ENCODE peak calls at places on chromosomes 5 and 9, in six cellular contexts. B is CD4-positive, CD25-positive, alpha-beta regulatory T cell; Z is MM.1S; Y is tibial nerve; J is sigmoid colon; X is CD8-positive, alpha-beta memory T cell. D is an unnamed sample. For H3K36me3, the result is how much of the 10 kb centered on the place peaks cover.

GRCh38 chr9:8417341-8417740 is 617.8 kb upstream of the DMAC1 start:
- DNase-seq in B (no peak), Z (no peak), Y (no peak), J (no peak), X (no peak), D (no peak)

GRCh38 chr9:120924698-120925534 is 1.7 kb downstream of the TRAF1 start:
- DNase-seq in B (peak), Z (no peak), Y (no peak), J (peak), X (peak), D (no peak)

GRCh38 chr5:82549263-82549662 is 271.1 kb upstream of the RPS23 start:
- DNase-seq in B (no peak), Z (no peak), Y (no peak), J (no peak), X (no peak), D (no peak)

GRCh38 chr9:114418053-114418452 is 30.3 kb upstream of the AKNA start:
- DNase-seq in B (no peak), Z (no peak), Y (no peak), J (no peak), X (no peak), D (no peak)

GRCh38 chr5:96517294-96517693 is 84.2 kb upstream of the PCSK1 start:
- DNase-seq in B (no peak), Z (no peak), Y (no peak), J (no peak), X (no peak), D (no peak)

GRCh38 chr9:23524607-23525155 is 301.4 kb downstream of the ELAVL2 start:
- DNase-seq in B (no peak), Z (no peak), Y (no peak), J (no peak), X (no peak), D (no peak)

GRCh38 chr5:107633171-107633901 is 37.4 kb downstream of the EFNA5 start:
- DNase-seq in B (no peak), Z (no peak), Y (no peak), J (no peak), X (no peak), D (no peak)

GRCh38 chr9:103483471-103484096 is 488.5 kb downstream of the CYLC2 start:
- DNase-seq in B (no peak), Z (no peak), Y (no peak), J (no peak), X (no peak), D (peak)

GRCh38 chr5:44318883-44319282 is 70.3 kb downstream of the FGF10 start:
- DNase-seq in B (no peak), Z (no peak), Y (no peak), J (no peak), X (no peak), D (no peak)

GRCh38 chr5:131322926-131323325 is 59.1 kb downstream of the CDC42SE2 start:
- DNase-seq in B (no peak), Z (no peak), Y (no peak), J (no peak), X (no peak), D (no peak)

GRCh38 chr9:110969971-110970381 is 68.3 kb downstream of the LPAR1 start:
- DNase-seq in B (no peak), Z (no peak), Y (no peak), J (no peak), X (no peak), D (no peak)

GRCh38 chr5:71013575-71013974 is 11.6 kb downstream of the NAIP start:
- DNase-seq in B (no peak), Z (no peak), Y (no peak), J (no peak), X (no peak), D (no peak)

GRCh38 chr9:136644593-136645342 is 17.9 kb upstream of the EGFL7 start:
- DNase-seq in B (no peak), Z (peak), Y (peak), J (peak), X (peak), D (peak)

GRCh38 chr5:1792842-1793266 is 6.8 kb downstream of the MRPL36 start:
- DNase-seq in B (peak), Z (peak), Y (no peak), J (peak), X (peak), D (peak)

GRCh38 chr9:133558191-133559126 is 24.0 kb downstream of the ADAMTSL2 start:
- DNase-seq in B (no peak), Z (peak), Y (no peak), J (no peak), X (peak), D (no peak)

GRCh38 chr5:39376293-39376714 is 12.0 kb upstream of the C9 start:
- DNase-seq in B (peak), Z (peak), Y (peak), J (no peak), X (peak), D (no peak)

GRCh38 chr5:108003178-108003577 is 332.4 kb upstream of the EFNA5 start:
- DNase-seq in B (peak), Z (peak), Y (no peak), J (no peak), X (peak), D (no peak)

GRCh38 chr5:62385816-62386400 is 17.8 kb downstream of the DIMT1 start:
- DNase-seq in B (no peak), Z (no peak), Y (no peak), J (no peak), X (no peak), D (no peak)

GRCh38 chr9:89592201-89592815 is 12.5 kb upstream of the GADD45G start:
- DNase-seq in B (no peak), Z (no peak), Y (no peak), J (no peak), X (no peak), D (no peak)

GRCh38 chr9:127751269-127752054 is 16.4 kb upstream of the TOR2A start:
- DNase-seq in B (no peak), Z (no peak), Y (no peak), J (no peak), X (no peak), D (peak)

GRCh38 chr5:43619380-43619779 is 16.4 kb downstream of the NNT start:
- DNase-seq in B (no peak), Z (no peak), Y (no peak), J (no peak), X (no peak), D (no peak)

GRCh38 chr5:13910637-13911288 is 33.7 kb downstream of the DNAH5 start:
- DNase-seq in B (no peak), Z (no peak), Y (no peak), J (no peak), X (no peak), D (no peak)

GRCh38 chr5:160166069-160166972 is 47.1 kb upstream of the PWWP2A start:
- DNase-seq in B (no peak), Z (no peak), Y (no peak), J (no peak), X (no peak), D (no peak)

GRCh38 chr5:113764382-113764781 is 250.9 kb downstream of the YTHDC2 start:
- DNase-seq in B (no peak), Z (no peak), Y (no peak), J (no peak), X (no peak), D (no peak)

GRCh38 chr5:172659909-172660628 is 19.0 kb downstream of the NEURL1B start:
- DNase-seq in B (no peak), Z (no peak), Y (peak), J (peak), X (no peak), D (peak)

GRCh38 chr5:60415443-60415842 is 284.5 kb downstream of the DEPDC1B start:
- DNase-seq in B (no peak), Z (no peak), Y (no peak), J (no peak), X (no peak), D (no peak)

GRCh38 chr9:127942152-127943010 is 4.7 kb upstream of the DPM2 start:
- DNase-seq in B (peak), Z (peak), Y (no peak), J (peak), X (peak), D (peak)

GRCh38 chr5:177035982-177036381 is 13.5 kb downstream of the ZNF346 start:
- DNase-seq in B (no peak), Z (no peak), Y (no peak), J (no peak), X (no peak), D (no peak)
- H3K36me3 ChIP-seq in B (under half), Z (under half), Y (under half), J (under half), X (under half), D (under half)

GRCh38 chr5:102857090-102857818 is 102.1 kb downstream of the PAM start:
- DNase-seq in B (no peak), Z (no peak), Y (no peak), J (peak), X (no peak), D (peak)

GRCh38 chr5:102856374-102856748 is 101.3 kb downstream of the PAM start:
- DNase-seq in B (no peak), Z (no peak), Y (no peak), J (no peak), X (no peak), D (no peak)

GRCh38 chr5:102858221-102858620 is 103.1 kb downstream of the PAM start:
- DNase-seq in B (no peak), Z (no peak), Y (no peak), J (no peak), X (no peak), D (no peak)

GRCh38 chr5:102853680-102854079 is 98.6 kb downstream of the PAM start:
- DNase-seq in B (no peak), Z (no peak), Y (no peak), J (no peak), X (peak), D (no peak)

GRCh38 chr5:102855684-102856373 is 100.7 kb downstream of the PAM start:
- DNase-seq in B (no peak), Z (no peak), Y (no peak), J (no peak), X (peak), D (no peak)
- H3K4me3 ChIP-seq in B (no peak), Z (no peak), Y (no peak), J (no peak), X (no peak), D (no peak)

GRCh38 chr5:157734466-157734865 is 3.2 kb downstream of the THG1L start:
- DNase-seq in B (no peak), Z (no peak), Y (no peak), J (no peak), X (no peak), D (no peak)
- H3K36me3 ChIP-seq in B (under half), Z (under half), Y (under half), J (under half), X (under half), D (under half)

GRCh38 chr5:181070523-181070922 is 30.5 kb downstream of the BTNL9 start:
- DNase-seq in B (no peak), Z (no peak), Y (no peak), J (no peak), X (no peak), D (no peak)
- H3K4me3 ChIP-seq in B (no peak), Z (no peak), Y (no peak), J (no peak), X (no peak), D (no peak)

GRCh38 chr5:151036556-151036955 is 16.2 kb downstream of the GPX3 start:
- DNase-seq in B (no peak), Z (no peak), Y (no peak), J (no peak), X (no peak), D (no peak)
- H3K36me3 ChIP-seq in B (half or more), Z (under half), Y (under half), J (under half), X (half or more), D (under half)

D was measured in aorta.